ENCODE peak calls at places on chromosome 5, in nine cellular contexts. J is brain microvascular endothelial cell, T is tibial nerve, W is breast epithelium, N is PC-9, M is AG04450, H is psoas muscle, U is fibroblast of mammary gland, S is cardiac muscle cell. B is an unnamed sample.

GRCh38 chr5:43420241-43420640 is 8.1 kb upstream of the CCL28 start:
- DNase-seq in N (no peak), U (no peak), M (no peak), T (no peak), S (no peak), J (no peak), H (no peak), W (no peak), B (no peak)

GRCh38 chr5:78829811-78830499 is 155.2 kb downstream of the ARSB start:
- DNase-seq in W (peak), J (no peak), H (peak), M (no peak), U (peak), N (no peak), S (no peak), T (peak), B (no peak)

GRCh38 chr5:172782169-172783039 is 11.4 kb upstream of the DUSP1 start:
- DNase-seq in J (no peak), H (no peak), W (no peak), M (no peak), T (no peak), U (peak), S (no peak), N (peak), B (peak)

GRCh38 chr5:174622067-174622466 is 102.3 kb upstream of the MSX2 start:
- DNase-seq in S (no peak), H (no peak), J (no peak), U (no peak), T (no peak), N (no peak), W (no peak), M (no peak), B (no peak)

GRCh38 chr5:132012385-132013005 is 1.0 kb upstream of the ACSL6 start:
- DNase-seq in H (peak), T (no peak), M (peak), N (no peak), J (peak), W (peak), S (peak), U (peak), B (peak)

GRCh38 chr5:80960531-80961375 is 590 bp downstream of the RASGRF2 start:
- DNase-seq in W (no peak), T (no peak), U (no peak), S (peak), J (no peak), M (no peak), N (no peak), H (peak), B (no peak)

GRCh38 chr5:112479418-112479817 is 60.3 kb upstream of the EPB41L4A start:
- DNase-seq in N (peak), M (peak), T (no peak), U (peak), J (peak), S (no peak), H (no peak), W (peak), B (no peak)

GRCh38 chr5:72388652-72389051 is 68.5 kb downstream of the PTCD2 start:
- DNase-seq in N (no peak), J (no peak), U (peak), H (peak), T (no peak), W (peak), S (no peak), M (no peak), B (no peak)

GRCh38 chr5:19923742-19924141 is 64.3 kb downstream of the CDH18 start:
- DNase-seq in U (no peak), M (no peak), J (no peak), T (no peak), H (no peak), W (no peak), N (no peak), S (peak), B (no peak)

GRCh38 chr5:145859897-145860296 is 12.9 kb downstream of the GRXCR2 start:
- DNase-seq in U (no peak), W (no peak), H (no peak), N (no peak), T (no peak), S (no peak), M (no peak), J (no peak), B (no peak)
- H3K4me3 ChIP-seq in U (no peak), W (no peak), H (no peak), N (no peak), T (no peak), S (no peak), M (no peak), J (no peak), B (no peak)

GRCh38 chr5:96880402-96881164 is 4.3 kb downstream of the ERAP2 start:
- DNase-seq in U (peak), H (no peak), N (peak), T (no peak), J (peak), M (peak), W (no peak), S (no peak), B (no peak)

GRCh38 chr5:96884995-96885394 is 8.7 kb downstream of the ERAP2 start:
- DNase-seq in W (no peak), N (no peak), M (no peak), U (no peak), T (no peak), J (no peak), H (no peak), S (no peak), B (no peak)

GRCh38 chr5:96881511-96882115 is 5.3 kb downstream of the ERAP2 start:
- DNase-seq in H (no peak), T (no peak), N (peak), M (peak), S (no peak), W (no peak), U (peak), J (peak), B (no peak)

GRCh38 chr5:96883871-96884270 is 7.6 kb downstream of the ERAP2 start:
- DNase-seq in W (no peak), T (no peak), J (no peak), H (no peak), U (no peak), S (no peak), M (no peak), N (no peak), B (no peak)

DNA sequence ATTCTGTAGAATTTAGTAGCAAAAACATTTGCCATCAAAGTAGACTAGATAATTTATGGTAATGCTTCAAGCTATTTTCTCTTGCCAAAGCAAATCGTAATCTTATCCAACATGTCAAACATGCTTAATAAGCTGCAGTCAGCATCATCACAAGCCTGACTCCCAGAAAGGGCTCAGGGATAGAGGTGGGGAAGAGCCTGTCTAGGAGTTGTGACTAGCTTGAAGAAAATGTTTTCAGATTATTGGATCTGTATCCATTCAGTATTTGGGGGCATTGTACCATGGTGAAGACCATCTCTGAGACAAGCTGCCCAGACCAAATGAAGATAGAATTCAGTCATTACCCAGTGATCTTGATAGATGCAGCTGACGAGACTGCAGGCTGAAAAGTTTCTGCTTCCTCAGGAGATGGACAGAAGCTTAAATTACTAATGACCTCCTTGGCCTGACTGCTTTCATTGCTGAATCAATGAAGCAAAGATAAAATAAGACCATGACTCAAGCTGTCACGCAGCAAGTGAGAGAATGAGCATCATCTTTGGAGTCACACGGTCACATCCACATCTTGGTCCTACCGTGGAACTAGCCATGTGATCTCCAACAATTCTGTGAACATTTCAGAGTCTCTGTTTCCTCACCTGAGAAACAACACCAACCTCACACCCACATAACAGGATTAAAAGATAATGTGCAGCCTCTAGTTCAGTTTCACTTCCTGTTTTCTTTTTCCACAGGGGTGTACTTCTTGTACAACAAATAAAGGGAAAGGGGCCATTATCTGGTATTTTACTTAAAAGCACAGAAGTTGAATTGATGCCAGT is 9.4 kb downstream of the ERAP2 start:
- DNase-seq in U (no peak), H (no peak), N (no peak), J (peak), S (no peak), T (no peak), M (no peak), W (no peak), B (no peak)
- H3K4me3 ChIP-seq in U (no peak), H (no peak), N (no peak), J (no peak), S (no peak), T (no peak), M (no peak), W (no peak), B (no peak)

DNA sequence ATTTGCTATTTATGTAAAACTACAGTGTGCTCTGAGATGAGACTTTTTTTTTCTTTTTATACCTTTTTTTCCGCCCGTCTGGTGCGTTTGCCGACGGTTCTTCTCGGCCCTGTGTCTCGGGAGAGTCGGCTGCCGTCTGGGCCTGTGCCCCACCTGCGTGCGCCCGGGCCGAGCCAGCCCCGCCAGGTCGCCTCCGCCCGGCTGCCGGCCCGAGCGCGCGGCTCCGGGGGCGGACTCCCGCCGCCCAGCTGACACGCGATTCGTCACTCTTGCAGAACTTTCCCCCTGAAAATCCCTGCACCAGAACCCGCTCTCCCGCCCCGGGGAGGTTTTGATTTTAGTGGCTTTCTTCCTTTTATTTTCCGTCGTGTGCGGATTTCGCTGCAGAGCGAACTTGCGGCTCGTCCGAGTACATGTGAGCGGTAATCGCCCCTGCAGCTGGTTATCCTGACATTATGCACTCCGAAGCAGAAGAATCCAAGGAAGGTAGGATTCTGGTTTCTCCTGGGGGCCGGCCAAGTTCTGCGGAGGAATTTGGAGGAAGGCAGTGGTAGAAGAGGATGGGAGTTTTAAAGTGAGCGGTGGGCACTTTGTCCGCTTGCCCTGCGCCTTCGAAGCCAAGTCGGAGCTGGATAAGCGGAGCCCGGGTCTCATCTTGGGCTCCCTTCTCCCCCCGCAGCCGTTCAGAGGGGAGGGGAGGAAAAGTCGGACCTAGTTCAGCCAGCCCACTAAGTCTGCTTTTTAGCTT is at the start of gene TNFAIP8:
- DNase-seq in W (peak), S (peak), U (peak), N (peak), J (peak), T (peak), H (peak), M (no peak), B (peak)
- H3K4me3 ChIP-seq in W (peak), S (peak), U (peak), N (peak), J (peak), T (peak), H (peak), M (peak), B (peak)

DNA sequence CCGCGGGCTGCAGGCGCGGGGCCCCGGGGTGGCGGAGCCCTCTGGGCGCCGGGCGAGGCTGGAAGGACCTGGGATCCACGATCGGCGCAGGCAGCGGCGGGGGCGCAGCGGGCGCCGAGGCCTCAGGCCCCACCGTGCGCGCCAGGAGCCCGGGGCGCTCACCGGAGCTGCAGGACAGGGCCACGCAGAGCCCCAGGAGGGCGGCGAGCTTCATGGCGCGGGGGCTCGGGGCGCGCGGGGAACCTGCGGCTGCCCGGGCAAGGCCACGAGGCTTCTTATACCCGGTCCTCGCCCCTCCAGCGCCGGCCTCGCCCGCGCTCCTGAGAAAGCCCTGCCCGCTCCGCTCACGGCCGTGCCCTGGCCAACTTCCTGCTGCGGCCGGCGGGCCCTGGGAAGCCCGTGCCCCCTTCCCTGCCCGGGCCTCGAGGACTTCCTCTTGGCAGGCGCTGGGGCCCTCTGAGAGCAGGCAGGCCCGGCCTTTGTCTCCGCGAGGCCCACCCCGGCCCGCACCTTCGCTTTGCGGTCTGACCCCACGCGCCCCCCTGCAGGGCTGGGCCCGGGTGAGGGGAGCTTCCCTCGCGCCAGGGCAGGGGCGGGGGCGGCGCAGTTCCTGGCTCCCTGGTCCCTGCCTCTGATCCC is at the start of gene SCGB3A1:
- DNase-seq in S (no peak), W (no peak), U (no peak), T (no peak), J (no peak), M (no peak), N (no peak), H (no peak), B (peak)
- H3K4me3 ChIP-seq in S (peak), W (peak), U (no peak), T (no peak), J (peak), M (no peak), N (no peak), H (peak), B (peak)

B was measured in upper lobe of left lung.